ENCODE peak calls at places on chromosomes 16 and 17, in six cellular contexts. One of them, this sample, is unnamed.

GRCh38 chr16:13110124-13110796 is 208.9 kb downstream of the SHISA9 start:
- DNase-seq in sigmoid colon: peak; percentile 69
- DNase-seq in fibroblast of lung: no peak
- DNase-seq in tibial artery: peak; percentile 79
- DNase-seq in thoracic aorta: peak; percentile 31
- DNase-seq in right atrium auricular region: no peak
- DNase-seq in this sample: no peak

GRCh38 chr17:60278237-60278636 is 113.7 kb downstream of the USP32 start:
- DNase-seq in tibial artery: no peak
- DNase-seq in fibroblast of lung: no peak
- DNase-seq in sigmoid colon: no peak
- DNase-seq in right atrium auricular region: no peak
- DNase-seq in thoracic aorta: no peak
- DNase-seq in this sample: no peak

GRCh38 chr16:28846933-28847273 is 755 bp upstream of the TUFM start:
- DNase-seq in tibial artery: no peak
- DNase-seq in fibroblast of lung: no peak
- DNase-seq in sigmoid colon: no peak
- DNase-seq in right atrium auricular region: no peak
- DNase-seq in thoracic aorta: no peak
- DNase-seq in this sample: no peak

GRCh38 chr16:10951016-10951415 is 6.7 kb downstream of the CLEC16A start:
- DNase-seq in thoracic aorta: no peak
- DNase-seq in right atrium auricular region: no peak
- DNase-seq in fibroblast of lung: no peak
- DNase-seq in tibial artery: no peak
- DNase-seq in sigmoid colon: no peak
- DNase-seq in this sample: no peak

GRCh38 chr17:73795730-73796129 is 151.5 kb upstream of the SDK2 start:
- DNase-seq in thoracic aorta: no peak
- DNase-seq in fibroblast of lung: no peak
- DNase-seq in right atrium auricular region: no peak
- DNase-seq in tibial artery: no peak
- DNase-seq in sigmoid colon: no peak
- DNase-seq in this sample: no peak

GRCh38 chr16:11128211-11129123 is 127.5 kb downstream of the SOCS1 start:
- DNase-seq in sigmoid colon: peak; percentile 70
- DNase-seq in thoracic aorta: no peak
- DNase-seq in right atrium auricular region: no peak
- DNase-seq in fibroblast of lung: peak; percentile 86
- DNase-seq in tibial artery: peak; percentile 66
- DNase-seq in this sample: no peak

GRCh38 chr16:4599545-4599944 is 15.1 kb downstream of the UBALD1 start:
- DNase-seq in tibial artery: no peak
- DNase-seq in fibroblast of lung: no peak
- DNase-seq in right atrium auricular region: no peak
- DNase-seq in thoracic aorta: no peak
- DNase-seq in sigmoid colon: no peak
- DNase-seq in this sample: no peak

GRCh38 chr17:39564201-39564828 is 43.4 kb downstream of the NEUROD2 start:
- DNase-seq in thoracic aorta: no peak
- DNase-seq in sigmoid colon: no peak
- DNase-seq in tibial artery: no peak
- DNase-seq in fibroblast of lung: no peak
- DNase-seq in right atrium auricular region: no peak
- DNase-seq in this sample: no peak

GRCh38 chr16:81505011-81505660 is 60.5 kb downstream of the CMIP start:
- DNase-seq in sigmoid colon: no peak
- DNase-seq in right atrium auricular region: no peak
- DNase-seq in fibroblast of lung: no peak
- DNase-seq in thoracic aorta: no peak
- DNase-seq in tibial artery: no peak
- DNase-seq in this sample: no peak

GRCh38 chr16:79605999-79606398 is 5.5 kb upstream of the MAF start:
- DNase-seq in sigmoid colon: no peak
- DNase-seq in tibial artery: no peak
- DNase-seq in thoracic aorta: no peak
- DNase-seq in fibroblast of lung: no peak
- DNase-seq in right atrium auricular region: peak; percentile 54
- DNase-seq in this sample: no peak

GRCh38 chr16:11698271-11698689 is 30.0 kb downstream of the SNN start:
- DNase-seq in right atrium auricular region: peak; percentile 13
- DNase-seq in fibroblast of lung: no peak
- DNase-seq in thoracic aorta: no peak
- DNase-seq in tibial artery: no peak
- DNase-seq in sigmoid colon: no peak
- DNase-seq in this sample: no peak

GRCh38 chr17:68197091-68197996 is 50.5 kb upstream of the AMZ2 start:
- DNase-seq in thoracic aorta: no peak
- DNase-seq in tibial artery: no peak
- DNase-seq in fibroblast of lung: no peak
- DNase-seq in right atrium auricular region: no peak
- DNase-seq in sigmoid colon: no peak
- DNase-seq in this sample: no peak

GRCh38 chr17:82085931-82086764 is 11.9 kb downstream of the FASN start:
- DNase-seq in thoracic aorta: no peak
- DNase-seq in sigmoid colon: no peak
- DNase-seq in tibial artery: no peak
- DNase-seq in fibroblast of lung: no peak
- DNase-seq in right atrium auricular region: no peak
- DNase-seq in this sample: no peak

GRCh38 chr17:6543079-6544010 is 13.0 kb downstream of the PITPNM3 start:
- DNase-seq in tibial artery: no peak
- DNase-seq in thoracic aorta: no peak
- DNase-seq in fibroblast of lung: no peak
- DNase-seq in right atrium auricular region: no peak
- DNase-seq in sigmoid colon: no peak
- DNase-seq in this sample: no peak

GRCh38 chr16:3654249-3654991 is at the start of gene DNASE1:
- DNase-seq in sigmoid colon: peak; percentile 71
- DNase-seq in thoracic aorta: no peak
- DNase-seq in tibial artery: peak; percentile 76
- DNase-seq in fibroblast of lung: peak; percentile 51
- DNase-seq in right atrium auricular region: no peak
- DNase-seq in this sample: no peak

GRCh38 chr16:5841934-5842333 is 744.3 kb upstream of the EEF2KMT start:
- DNase-seq in right atrium auricular region: no peak
- DNase-seq in tibial artery: no peak
- DNase-seq in thoracic aorta: no peak
- DNase-seq in sigmoid colon: no peak
- DNase-seq in fibroblast of lung: no peak
- DNase-seq in this sample: no peak

GRCh38 chr16:3259097-3259496 is 2.7 kb upstream of the MEFV start:
- DNase-seq in sigmoid colon: peak; percentile 68
- DNase-seq in thoracic aorta: no peak
- DNase-seq in right atrium auricular region: peak; percentile 68
- DNase-seq in tibial artery: no peak
- DNase-seq in fibroblast of lung: no peak
- DNase-seq in this sample: no peak

GRCh38 chr16:23871924-23872323 is 36.1 kb downstream of the PRKCB start:
- DNase-seq in right atrium auricular region: no peak
- DNase-seq in sigmoid colon: no peak
- DNase-seq in thoracic aorta: no peak
- DNase-seq in tibial artery: no peak
- DNase-seq in fibroblast of lung: no peak
- DNase-seq in this sample: peak; percentile 79

GRCh38 chr17:41013606-41014005 is 4.7 kb upstream of the KRTAP3-1 start:
- DNase-seq in tibial artery: no peak
- DNase-seq in sigmoid colon: no peak
- DNase-seq in fibroblast of lung: peak; percentile 9
- DNase-seq in right atrium auricular region: no peak
- DNase-seq in thoracic aorta: no peak
- DNase-seq in this sample: no peak

GRCh38 chr17:41308918-41309359 is at the start of gene KRTAP16-1:
- DNase-seq in sigmoid colon: no peak
- DNase-seq in right atrium auricular region: no peak
- DNase-seq in tibial artery: no peak
- DNase-seq in thoracic aorta: no peak
- DNase-seq in fibroblast of lung: no peak
- DNase-seq in this sample: no peak

GRCh38 chr16:29745853-29746345 is at the start of gene C16orf54:
- DNase-seq in thoracic aorta: no peak
- DNase-seq in right atrium auricular region: peak; percentile 67
- DNase-seq in fibroblast of lung: no peak
- DNase-seq in sigmoid colon: peak; percentile 76
- DNase-seq in tibial artery: peak; percentile 74
- DNase-seq in this sample: no peak

GRCh38 chr16:66188786-66189725 is 177.4 kb upstream of the CDH5 start:
- DNase-seq in sigmoid colon: no peak
- DNase-seq in tibial artery: peak; percentile 72
- DNase-seq in thoracic aorta: no peak
- DNase-seq in right atrium auricular region: peak; percentile 63
- DNase-seq in fibroblast of lung: peak; percentile 92
- DNase-seq in this sample: no peak
- H3K4me3 ChIP-seq in sigmoid colon: no peak overlapping the region
- H3K4me3 ChIP-seq in tibial artery: no peak overlapping the region
- H3K4me3 ChIP-seq in thoracic aorta: no peak overlapping the region
- H3K4me3 ChIP-seq in right atrium auricular region: no peak overlapping the region
- H3K4me3 ChIP-seq in fibroblast of lung: no peak overlapping the region
- H3K4me3 ChIP-seq in this sample: no peak overlapping the region

DNA sequence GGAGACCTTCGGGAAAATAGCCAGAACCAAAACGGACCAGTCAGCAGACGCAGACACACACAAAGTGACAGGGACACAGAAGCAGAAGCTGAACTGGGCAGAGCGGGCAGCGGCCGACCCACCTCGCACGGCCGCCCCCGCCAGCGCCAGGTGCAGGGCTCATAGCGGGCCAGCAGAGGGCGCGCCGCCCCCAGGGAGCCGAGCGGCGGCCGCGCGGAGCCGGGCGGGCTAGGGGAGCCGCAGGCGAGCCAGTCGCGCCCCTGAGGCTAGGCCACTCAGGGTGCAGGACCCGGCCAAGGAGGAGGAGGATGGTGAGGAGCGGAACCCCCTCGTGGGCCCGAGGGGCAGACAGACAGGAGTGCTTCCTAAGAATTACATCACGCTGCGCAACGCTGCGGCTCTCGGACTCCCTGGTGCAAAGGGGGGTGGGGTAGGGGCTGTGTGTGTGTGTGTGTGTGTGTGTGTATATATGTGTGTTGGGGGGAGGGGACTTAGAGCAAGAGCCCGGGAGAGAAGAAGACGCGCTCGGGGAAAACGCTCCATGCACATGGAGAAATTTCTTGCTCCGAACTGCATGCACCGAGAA is 919 bp upstream of the NOG start:
- DNase-seq in tibial artery: peak; percentile 70
- DNase-seq in sigmoid colon: no peak
- DNase-seq in thoracic aorta: no peak
- DNase-seq in fibroblast of lung: peak; percentile 53
- DNase-seq in right atrium auricular region: no peak
- DNase-seq in this sample: peak; percentile 49
- H3K27me3 ChIP-seq in tibial artery: peaks cover 47% of the 10 kb centered on the region
- H3K27me3 ChIP-seq in sigmoid colon: peaks cover 49% of the 10 kb centered on the region
- H3K27me3 ChIP-seq in thoracic aorta: no peaks in the 10 kb centered on the region
- H3K27me3 ChIP-seq in fibroblast of lung: peaks cover 7% of the 10 kb centered on the region
- H3K27me3 ChIP-seq in right atrium auricular region: no peaks in the 10 kb centered on the region
- H3K27me3 ChIP-seq in this sample: no peaks in the 10 kb centered on the region

DNA sequence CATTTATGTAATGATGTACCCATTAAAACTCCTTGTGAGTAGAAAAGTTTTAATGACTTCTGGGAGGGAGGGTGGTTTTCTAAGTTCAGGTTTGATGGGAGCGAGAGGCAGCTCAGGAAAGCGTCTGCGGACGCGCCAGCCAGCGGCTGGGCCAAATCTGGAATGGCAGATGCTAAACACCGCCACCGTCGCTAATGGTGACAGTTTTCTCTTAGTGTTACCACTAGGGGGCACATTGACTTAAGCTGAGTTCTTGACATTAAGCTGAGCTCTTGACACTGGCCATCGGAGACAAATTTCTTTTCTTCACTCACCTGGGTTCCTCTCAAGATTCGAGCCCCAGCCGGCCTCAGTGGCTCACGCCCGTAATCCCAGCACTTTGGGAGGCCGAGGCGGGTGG is 6.7 kb downstream of the TRPV1 start:
- DNase-seq in tibial artery: no peak
- DNase-seq in right atrium auricular region: no peak
- DNase-seq in sigmoid colon: no peak
- DNase-seq in fibroblast of lung: peak; percentile 40
- DNase-seq in thoracic aorta: no peak
- DNase-seq in this sample: no peak
- TF ChIP-seq CTCF in tibial artery: peak; percentile 31
- TF ChIP-seq CTCF in right atrium auricular region: peak; percentile 62
- TF ChIP-seq CTCF in sigmoid colon: peak; percentile 13
- TF ChIP-seq CTCF in fibroblast of lung: peak; percentile 40
- TF ChIP-seq CTCF in thoracic aorta: peak; percentile 40
- TF ChIP-seq CTCF in this sample: peak; percentile 27

GRCh38 chr16:86507173-86508027 is 2.9 kb upstream of the FOXF1 start:
- DNase-seq in thoracic aorta: no peak
- DNase-seq in sigmoid colon: peak; percentile 76
- DNase-seq in tibial artery: no peak
- DNase-seq in fibroblast of lung: peak; percentile 41
- DNase-seq in right atrium auricular region: no peak
- DNase-seq in this sample: no peak

GRCh38 chr16:86505899-86506864 is 4.1 kb upstream of the FOXF1 start:
- DNase-seq in tibial artery: no peak
- DNase-seq in thoracic aorta: no peak
- DNase-seq in right atrium auricular region: no peak
- DNase-seq in fibroblast of lung: no peak
- DNase-seq in sigmoid colon: no peak
- DNase-seq in this sample: no peak

GRCh38 chr16:86509759-86510464 is 415 bp upstream of the FOXF1 start:
- DNase-seq in thoracic aorta: no peak
- DNase-seq in sigmoid colon: peak; percentile 98
- DNase-seq in fibroblast of lung: peak; percentile 96
- DNase-seq in right atrium auricular region: no peak
- DNase-seq in tibial artery: no peak
- DNase-seq in this sample: no peak

GRCh38 chr16:86508947-86509758 is 1.2 kb upstream of the FOXF1 start:
- DNase-seq in tibial artery: no peak
- DNase-seq in sigmoid colon: peak; percentile 93
- DNase-seq in fibroblast of lung: peak; percentile 90
- DNase-seq in thoracic aorta: no peak
- DNase-seq in right atrium auricular region: no peak
- DNase-seq in this sample: no peak

DNA sequence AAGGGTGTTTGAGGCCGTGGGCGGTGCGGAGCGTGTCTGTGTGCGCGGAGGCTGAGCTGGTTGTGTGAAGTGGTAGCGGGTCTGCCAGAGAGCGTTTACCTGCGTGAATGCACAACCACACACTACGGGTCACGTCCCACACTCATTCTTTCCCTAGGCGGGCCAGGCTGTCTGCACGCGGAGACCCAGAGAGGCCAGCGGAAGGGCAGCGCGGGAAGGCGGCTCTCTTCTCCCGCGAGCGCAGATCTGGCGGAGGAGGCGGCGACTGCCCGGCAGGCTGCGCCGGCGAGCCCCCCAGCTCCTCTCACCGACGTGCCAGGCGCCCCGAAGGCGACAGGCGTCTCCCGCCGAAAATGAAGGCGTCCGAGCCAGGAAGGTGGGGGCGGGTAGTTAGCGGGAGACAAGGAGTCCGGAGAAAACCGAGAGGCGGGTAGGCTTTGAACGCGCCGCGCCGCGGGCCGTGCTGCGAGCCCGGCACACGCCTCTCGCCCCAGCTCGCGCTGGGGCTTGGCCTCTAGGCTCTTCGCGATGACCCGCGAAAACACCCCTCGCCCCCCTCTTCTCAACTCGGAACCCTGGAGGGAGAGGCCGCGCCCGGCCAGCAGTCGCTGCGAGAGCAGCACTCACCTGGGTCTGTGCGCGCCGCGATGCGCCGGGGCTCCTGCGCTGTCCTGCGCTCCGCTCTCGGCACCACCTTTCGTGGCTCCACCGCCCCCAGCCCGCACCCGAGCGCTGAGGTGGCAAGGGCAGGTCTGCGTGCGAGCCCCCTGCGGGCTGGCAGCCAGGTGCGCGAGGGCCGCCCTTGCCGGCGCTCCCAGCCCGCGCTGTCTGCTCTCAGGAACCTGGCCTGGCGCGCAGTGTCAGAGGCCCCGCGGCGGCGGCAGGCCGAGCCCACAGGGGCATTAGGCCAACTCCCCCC is 2.0 kb upstream of the FOXF1 start:
- DNase-seq in tibial artery: no peak
- DNase-seq in fibroblast of lung: peak; percentile 53
- DNase-seq in right atrium auricular region: no peak
- DNase-seq in thoracic aorta: no peak
- DNase-seq in sigmoid colon: no peak
- DNase-seq in this sample: no peak
- H3K4me3 ChIP-seq in tibial artery: peak overlapping the region; percentile 58
- H3K4me3 ChIP-seq in fibroblast of lung: peak overlapping the region; percentile 89
- H3K4me3 ChIP-seq in right atrium auricular region: peak overlapping the region; percentile 63
- H3K4me3 ChIP-seq in thoracic aorta: peak overlapping the region; percentile 73
- H3K4me3 ChIP-seq in sigmoid colon: peak overlapping the region; percentile 84
- H3K4me3 ChIP-seq in this sample: peak overlapping the region; percentile 62